ENCODE peak calls at places on chromosome 15, in eight cellular contexts. One of them, this sample, is unnamed.

GRCh38 chr15:92932946-92933649 is 33.0 kb downstream of the CHD2 start:
- DNase-seq in T-cell: no peak
- DNase-seq in ACHN: no peak
- DNase-seq in CD8-positive, alpha-beta T cell: no peak
- DNase-seq in GDM1: no peak
- DNase-seq in activated CD8-positive, alpha-beta memory T cell treated with anti-CD3 and anti-CD28 coated beads, Interleukin-2, amount 50 U/mL, for 48 hours: no peak
- DNase-seq in T-helper 9 cell: no peak
- DNase-seq in stimulated activated CD4-positive, alpha-beta T cell treated with anti-CD3 and anti-CD28 coated beads, Interleukin-1b, Interleukin-23, amount 100 ng/mL, for 1 hour: no peak
- DNase-seq in this sample: no peak

GRCh38 chr15:25892126-25892525 is 29.0 kb upstream of the ATP10A start:
- DNase-seq in GDM1: no peak
- DNase-seq in CD8-positive, alpha-beta T cell: no peak
- DNase-seq in T-helper 9 cell: no peak
- DNase-seq in activated CD8-positive, alpha-beta memory T cell treated with anti-CD3 and anti-CD28 coated beads, Interleukin-2, amount 50 U/mL, for 48 hours: no peak
- DNase-seq in stimulated activated CD4-positive, alpha-beta T cell treated with anti-CD3 and anti-CD28 coated beads, Interleukin-1b, Interleukin-23, amount 100 ng/mL, for 1 hour: no peak
- DNase-seq in ACHN: peak; percentile 45
- DNase-seq in T-cell: no peak
- DNase-seq in this sample: no peak

GRCh38 chr15:91603681-91604080 is 249.8 kb upstream of the SLCO3A1 start:
- DNase-seq in stimulated activated CD4-positive, alpha-beta T cell treated with anti-CD3 and anti-CD28 coated beads, Interleukin-1b, Interleukin-23, amount 100 ng/mL, for 1 hour: no peak
- DNase-seq in T-cell: no peak
- DNase-seq in GDM1: no peak
- DNase-seq in CD8-positive, alpha-beta T cell: no peak
- DNase-seq in ACHN: no peak
- DNase-seq in activated CD8-positive, alpha-beta memory T cell treated with anti-CD3 and anti-CD28 coated beads, Interleukin-2, amount 50 U/mL, for 48 hours: no peak
- DNase-seq in T-helper 9 cell: no peak
- DNase-seq in this sample: no peak

GRCh38 chr15:68318008-68318835 is 40.7 kb downstream of the FEM1B start:
- DNase-seq in stimulated activated CD4-positive, alpha-beta T cell treated with anti-CD3 and anti-CD28 coated beads, Interleukin-1b, Interleukin-23, amount 100 ng/mL, for 1 hour: no peak
- DNase-seq in activated CD8-positive, alpha-beta memory T cell treated with anti-CD3 and anti-CD28 coated beads, Interleukin-2, amount 50 U/mL, for 48 hours: no peak
- DNase-seq in GDM1: no peak
- DNase-seq in ACHN: no peak
- DNase-seq in T-cell: no peak
- DNase-seq in T-helper 9 cell: no peak
- DNase-seq in CD8-positive, alpha-beta T cell: no peak
- DNase-seq in this sample: no peak

GRCh38 chr15:99467338-99467720 is 98.5 kb upstream of the MEF2A start:
- DNase-seq in T-cell: no peak
- DNase-seq in CD8-positive, alpha-beta T cell: no peak
- DNase-seq in ACHN: no peak
- DNase-seq in GDM1: no peak
- DNase-seq in stimulated activated CD4-positive, alpha-beta T cell treated with anti-CD3 and anti-CD28 coated beads, Interleukin-1b, Interleukin-23, amount 100 ng/mL, for 1 hour: no peak
- DNase-seq in T-helper 9 cell: no peak
- DNase-seq in activated CD8-positive, alpha-beta memory T cell treated with anti-CD3 and anti-CD28 coated beads, Interleukin-2, amount 50 U/mL, for 48 hours: peak; percentile 33
- DNase-seq in this sample: no peak

GRCh38 chr15:82114660-82115059 is 68.8 kb upstream of the MEX3B start:
- DNase-seq in activated CD8-positive, alpha-beta memory T cell treated with anti-CD3 and anti-CD28 coated beads, Interleukin-2, amount 50 U/mL, for 48 hours: no peak
- DNase-seq in stimulated activated CD4-positive, alpha-beta T cell treated with anti-CD3 and anti-CD28 coated beads, Interleukin-1b, Interleukin-23, amount 100 ng/mL, for 1 hour: no peak
- DNase-seq in ACHN: no peak
- DNase-seq in CD8-positive, alpha-beta T cell: no peak
- DNase-seq in T-helper 9 cell: no peak
- DNase-seq in GDM1: no peak
- DNase-seq in T-cell: no peak
- DNase-seq in this sample: no peak

GRCh38 chr15:64697911-64698369 is 77.4 kb downstream of the RBPMS2 start:
- DNase-seq in ACHN: no peak
- DNase-seq in T-cell: no peak
- DNase-seq in T-helper 9 cell: no peak
- DNase-seq in activated CD8-positive, alpha-beta memory T cell treated with anti-CD3 and anti-CD28 coated beads, Interleukin-2, amount 50 U/mL, for 48 hours: peak; percentile 69
- DNase-seq in CD8-positive, alpha-beta T cell: no peak
- DNase-seq in stimulated activated CD4-positive, alpha-beta T cell treated with anti-CD3 and anti-CD28 coated beads, Interleukin-1b, Interleukin-23, amount 100 ng/mL, for 1 hour: no peak
- DNase-seq in GDM1: no peak
- DNase-seq in this sample: no peak

GRCh38 chr15:97875513-97876285 is 84.8 kb upstream of the ARRDC4 start:
- DNase-seq in GDM1: no peak
- DNase-seq in CD8-positive, alpha-beta T cell: no peak
- DNase-seq in stimulated activated CD4-positive, alpha-beta T cell treated with anti-CD3 and anti-CD28 coated beads, Interleukin-1b, Interleukin-23, amount 100 ng/mL, for 1 hour: no peak
- DNase-seq in ACHN: no peak
- DNase-seq in activated CD8-positive, alpha-beta memory T cell treated with anti-CD3 and anti-CD28 coated beads, Interleukin-2, amount 50 U/mL, for 48 hours: no peak
- DNase-seq in T-cell: no peak
- DNase-seq in T-helper 9 cell: no peak
- DNase-seq in this sample: no peak

GRCh38 chr15:67181221-67181639 is 73.2 kb downstream of the AAGAB start:
- DNase-seq in GDM1: no peak
- DNase-seq in T-helper 9 cell: no peak
- DNase-seq in T-cell: no peak
- DNase-seq in CD8-positive, alpha-beta T cell: no peak
- DNase-seq in ACHN: no peak
- DNase-seq in stimulated activated CD4-positive, alpha-beta T cell treated with anti-CD3 and anti-CD28 coated beads, Interleukin-1b, Interleukin-23, amount 100 ng/mL, for 1 hour: no peak
- DNase-seq in activated CD8-positive, alpha-beta memory T cell treated with anti-CD3 and anti-CD28 coated beads, Interleukin-2, amount 50 U/mL, for 48 hours: no peak
- DNase-seq in this sample: no peak

GRCh38 chr15:95663156-95663831 is 667.2 kb upstream of the NR2F2 start:
- DNase-seq in stimulated activated CD4-positive, alpha-beta T cell treated with anti-CD3 and anti-CD28 coated beads, Interleukin-1b, Interleukin-23, amount 100 ng/mL, for 1 hour: no peak
- DNase-seq in CD8-positive, alpha-beta T cell: no peak
- DNase-seq in GDM1: no peak
- DNase-seq in T-helper 9 cell: no peak
- DNase-seq in ACHN: no peak
- DNase-seq in T-cell: no peak
- DNase-seq in activated CD8-positive, alpha-beta memory T cell treated with anti-CD3 and anti-CD28 coated beads, Interleukin-2, amount 50 U/mL, for 48 hours: no peak
- DNase-seq in this sample: no peak

GRCh38 chr15:41501191-41501917 is 7.7 kb downstream of the ITPKA start:
- DNase-seq in activated CD8-positive, alpha-beta memory T cell treated with anti-CD3 and anti-CD28 coated beads, Interleukin-2, amount 50 U/mL, for 48 hours: peak; percentile 72
- DNase-seq in GDM1: no peak
- DNase-seq in CD8-positive, alpha-beta T cell: no peak
- DNase-seq in stimulated activated CD4-positive, alpha-beta T cell treated with anti-CD3 and anti-CD28 coated beads, Interleukin-1b, Interleukin-23, amount 100 ng/mL, for 1 hour: no peak
- DNase-seq in ACHN: peak; percentile 64
- DNase-seq in T-helper 9 cell: peak; percentile 27
- DNase-seq in T-cell: peak; percentile 28
- DNase-seq in this sample: no peak

GRCh38 chr15:27671794-27672438 is 427.2 kb downstream of the OCA2 start:
- DNase-seq in activated CD8-positive, alpha-beta memory T cell treated with anti-CD3 and anti-CD28 coated beads, Interleukin-2, amount 50 U/mL, for 48 hours: no peak
- DNase-seq in ACHN: no peak
- DNase-seq in T-cell: no peak
- DNase-seq in GDM1: no peak
- DNase-seq in T-helper 9 cell: no peak
- DNase-seq in CD8-positive, alpha-beta T cell: no peak
- DNase-seq in stimulated activated CD4-positive, alpha-beta T cell treated with anti-CD3 and anti-CD28 coated beads, Interleukin-1b, Interleukin-23, amount 100 ng/mL, for 1 hour: no peak
- DNase-seq in this sample: no peak

GRCh38 chr15:88950600-88951160 is 37.5 kb upstream of the MFGE8 start:
- DNase-seq in stimulated activated CD4-positive, alpha-beta T cell treated with anti-CD3 and anti-CD28 coated beads, Interleukin-1b, Interleukin-23, amount 100 ng/mL, for 1 hour: no peak
- DNase-seq in CD8-positive, alpha-beta T cell: no peak
- DNase-seq in ACHN: no peak
- DNase-seq in GDM1: no peak
- DNase-seq in T-helper 9 cell: no peak
- DNase-seq in activated CD8-positive, alpha-beta memory T cell treated with anti-CD3 and anti-CD28 coated beads, Interleukin-2, amount 50 U/mL, for 48 hours: no peak
- DNase-seq in T-cell: no peak
- DNase-seq in this sample: no peak

GRCh38 chr15:70426065-70426821 is 328.5 kb upstream of the TLE3 start:
- DNase-seq in T-cell: no peak
- DNase-seq in GDM1: no peak
- DNase-seq in activated CD8-positive, alpha-beta memory T cell treated with anti-CD3 and anti-CD28 coated beads, Interleukin-2, amount 50 U/mL, for 48 hours: no peak
- DNase-seq in ACHN: no peak
- DNase-seq in stimulated activated CD4-positive, alpha-beta T cell treated with anti-CD3 and anti-CD28 coated beads, Interleukin-1b, Interleukin-23, amount 100 ng/mL, for 1 hour: no peak
- DNase-seq in CD8-positive, alpha-beta T cell: no peak
- DNase-seq in T-helper 9 cell: no peak
- DNase-seq in this sample: no peak

GRCh38 chr15:68559342-68560310 is 19.2 kb upstream of the CORO2B start:
- DNase-seq in ACHN: peak; percentile 83
- DNase-seq in GDM1: peak; percentile 64
- DNase-seq in CD8-positive, alpha-beta T cell: peak; percentile 59
- DNase-seq in stimulated activated CD4-positive, alpha-beta T cell treated with anti-CD3 and anti-CD28 coated beads, Interleukin-1b, Interleukin-23, amount 100 ng/mL, for 1 hour: peak; percentile 45
- DNase-seq in T-helper 9 cell: peak; percentile 58
- DNase-seq in activated CD8-positive, alpha-beta memory T cell treated with anti-CD3 and anti-CD28 coated beads, Interleukin-2, amount 50 U/mL, for 48 hours: peak; percentile 92
- DNase-seq in T-cell: peak; percentile 70
- DNase-seq in this sample: peak; percentile 65

GRCh38 chr15:57355259-57355658 is 21.0 kb upstream of the CGNL1 start:
- DNase-seq in activated CD8-positive, alpha-beta memory T cell treated with anti-CD3 and anti-CD28 coated beads, Interleukin-2, amount 50 U/mL, for 48 hours: no peak
- DNase-seq in T-helper 9 cell: no peak
- DNase-seq in ACHN: no peak
- DNase-seq in T-cell: no peak
- DNase-seq in GDM1: no peak
- DNase-seq in stimulated activated CD4-positive, alpha-beta T cell treated with anti-CD3 and anti-CD28 coated beads, Interleukin-1b, Interleukin-23, amount 100 ng/mL, for 1 hour: no peak
- DNase-seq in CD8-positive, alpha-beta T cell: no peak
- DNase-seq in this sample: no peak

GRCh38 chr15:96416934-96417759 is 86.6 kb downstream of the NR2F2 start:
- DNase-seq in activated CD8-positive, alpha-beta memory T cell treated with anti-CD3 and anti-CD28 coated beads, Interleukin-2, amount 50 U/mL, for 48 hours: no peak
- DNase-seq in stimulated activated CD4-positive, alpha-beta T cell treated with anti-CD3 and anti-CD28 coated beads, Interleukin-1b, Interleukin-23, amount 100 ng/mL, for 1 hour: no peak
- DNase-seq in T-cell: no peak
- DNase-seq in GDM1: no peak
- DNase-seq in CD8-positive, alpha-beta T cell: no peak
- DNase-seq in ACHN: peak; percentile 41
- DNase-seq in T-helper 9 cell: no peak
- DNase-seq in this sample: no peak

GRCh38 chr15:98801234-98801561 is 152.9 kb downstream of the IGF1R start:
- DNase-seq in activated CD8-positive, alpha-beta memory T cell treated with anti-CD3 and anti-CD28 coated beads, Interleukin-2, amount 50 U/mL, for 48 hours: no peak
- DNase-seq in ACHN: no peak
- DNase-seq in T-helper 9 cell: no peak
- DNase-seq in GDM1: no peak
- DNase-seq in CD8-positive, alpha-beta T cell: no peak
- DNase-seq in stimulated activated CD4-positive, alpha-beta T cell treated with anti-CD3 and anti-CD28 coated beads, Interleukin-1b, Interleukin-23, amount 100 ng/mL, for 1 hour: no peak
- DNase-seq in T-cell: peak; percentile 7
- DNase-seq in this sample: no peak

GRCh38 chr15:38169982-38170381 is 82.7 kb upstream of the SPRED1 start:
- DNase-seq in T-helper 9 cell: no peak
- DNase-seq in ACHN: no peak
- DNase-seq in T-cell: no peak
- DNase-seq in activated CD8-positive, alpha-beta memory T cell treated with anti-CD3 and anti-CD28 coated beads, Interleukin-2, amount 50 U/mL, for 48 hours: no peak
- DNase-seq in CD8-positive, alpha-beta T cell: no peak
- DNase-seq in GDM1: no peak
- DNase-seq in stimulated activated CD4-positive, alpha-beta T cell treated with anti-CD3 and anti-CD28 coated beads, Interleukin-1b, Interleukin-23, amount 100 ng/mL, for 1 hour: no peak
- DNase-seq in this sample: no peak

GRCh38 chr15:62564889-62565288 is 399.8 kb upstream of the C2CD4B start:
- DNase-seq in T-helper 9 cell: no peak
- DNase-seq in ACHN: peak; percentile 25
- DNase-seq in activated CD8-positive, alpha-beta memory T cell treated with anti-CD3 and anti-CD28 coated beads, Interleukin-2, amount 50 U/mL, for 48 hours: no peak
- DNase-seq in CD8-positive, alpha-beta T cell: no peak
- DNase-seq in GDM1: no peak
- DNase-seq in stimulated activated CD4-positive, alpha-beta T cell treated with anti-CD3 and anti-CD28 coated beads, Interleukin-1b, Interleukin-23, amount 100 ng/mL, for 1 hour: no peak
- DNase-seq in T-cell: no peak
- DNase-seq in this sample: no peak

GRCh38 chr15:49296258-49296657 is 126.2 kb downstream of the GALK2 start:
- DNase-seq in activated CD8-positive, alpha-beta memory T cell treated with anti-CD3 and anti-CD28 coated beads, Interleukin-2, amount 50 U/mL, for 48 hours: no peak
- DNase-seq in CD8-positive, alpha-beta T cell: no peak
- DNase-seq in ACHN: no peak
- DNase-seq in stimulated activated CD4-positive, alpha-beta T cell treated with anti-CD3 and anti-CD28 coated beads, Interleukin-1b, Interleukin-23, amount 100 ng/mL, for 1 hour: no peak
- DNase-seq in T-helper 9 cell: no peak
- DNase-seq in T-cell: no peak
- DNase-seq in GDM1: no peak
- DNase-seq in this sample: no peak

GRCh38 chr15:37019479-37020433 is 80.6 kb downstream of the MEIS2 start:
- DNase-seq in GDM1: no peak
- DNase-seq in CD8-positive, alpha-beta T cell: no peak
- DNase-seq in ACHN: no peak
- DNase-seq in stimulated activated CD4-positive, alpha-beta T cell treated with anti-CD3 and anti-CD28 coated beads, Interleukin-1b, Interleukin-23, amount 100 ng/mL, for 1 hour: no peak
- DNase-seq in activated CD8-positive, alpha-beta memory T cell treated with anti-CD3 and anti-CD28 coated beads, Interleukin-2, amount 50 U/mL, for 48 hours: no peak
- DNase-seq in T-helper 9 cell: no peak
- DNase-seq in T-cell: no peak
- DNase-seq in this sample: no peak

GRCh38 chr15:43793647-43794046 is 1.5 kb downstream of the SERF2 start:
- DNase-seq in GDM1: no peak
- DNase-seq in CD8-positive, alpha-beta T cell: no peak
- DNase-seq in activated CD8-positive, alpha-beta memory T cell treated with anti-CD3 and anti-CD28 coated beads, Interleukin-2, amount 50 U/mL, for 48 hours: no peak
- DNase-seq in T-cell: no peak
- DNase-seq in ACHN: no peak
- DNase-seq in stimulated activated CD4-positive, alpha-beta T cell treated with anti-CD3 and anti-CD28 coated beads, Interleukin-1b, Interleukin-23, amount 100 ng/mL, for 1 hour: no peak
- DNase-seq in T-helper 9 cell: no peak
- DNase-seq in this sample: no peak

GRCh38 chr15:39573287-39573686 is 7.6 kb upstream of the THBS1 start:
- DNase-seq in T-cell: no peak
- DNase-seq in GDM1: no peak
- DNase-seq in activated CD8-positive, alpha-beta memory T cell treated with anti-CD3 and anti-CD28 coated beads, Interleukin-2, amount 50 U/mL, for 48 hours: no peak
- DNase-seq in ACHN: no peak
- DNase-seq in stimulated activated CD4-positive, alpha-beta T cell treated with anti-CD3 and anti-CD28 coated beads, Interleukin-1b, Interleukin-23, amount 100 ng/mL, for 1 hour: no peak
- DNase-seq in CD8-positive, alpha-beta T cell: no peak
- DNase-seq in T-helper 9 cell: no peak
- DNase-seq in this sample: no peak

GRCh38 chr15:54131410-54131809 is 153.2 kb downstream of the UNC13C start:
- DNase-seq in GDM1: no peak
- DNase-seq in activated CD8-positive, alpha-beta memory T cell treated with anti-CD3 and anti-CD28 coated beads, Interleukin-2, amount 50 U/mL, for 48 hours: no peak
- DNase-seq in ACHN: no peak
- DNase-seq in CD8-positive, alpha-beta T cell: no peak
- DNase-seq in T-cell: no peak
- DNase-seq in stimulated activated CD4-positive, alpha-beta T cell treated with anti-CD3 and anti-CD28 coated beads, Interleukin-1b, Interleukin-23, amount 100 ng/mL, for 1 hour: no peak
- DNase-seq in T-helper 9 cell: no peak
- DNase-seq in this sample: no peak

GRCh38 chr15:80309769-80310384 is 57.9 kb upstream of the CTXND1 start:
- DNase-seq in GDM1: no peak
- DNase-seq in stimulated activated CD4-positive, alpha-beta T cell treated with anti-CD3 and anti-CD28 coated beads, Interleukin-1b, Interleukin-23, amount 100 ng/mL, for 1 hour: no peak
- DNase-seq in T-cell: no peak
- DNase-seq in CD8-positive, alpha-beta T cell: no peak
- DNase-seq in activated CD8-positive, alpha-beta memory T cell treated with anti-CD3 and anti-CD28 coated beads, Interleukin-2, amount 50 U/mL, for 48 hours: no peak
- DNase-seq in T-helper 9 cell: no peak
- DNase-seq in ACHN: peak; percentile 24
- DNase-seq in this sample: no peak

GRCh38 chr15:99062226-99062625 is 42.7 kb upstream of the SYNM start:
- DNase-seq in activated CD8-positive, alpha-beta memory T cell treated with anti-CD3 and anti-CD28 coated beads, Interleukin-2, amount 50 U/mL, for 48 hours: no peak
- DNase-seq in stimulated activated CD4-positive, alpha-beta T cell treated with anti-CD3 and anti-CD28 coated beads, Interleukin-1b, Interleukin-23, amount 100 ng/mL, for 1 hour: no peak
- DNase-seq in T-cell: no peak
- DNase-seq in GDM1: no peak
- DNase-seq in CD8-positive, alpha-beta T cell: no peak
- DNase-seq in ACHN: no peak
- DNase-seq in T-helper 9 cell: no peak
- DNase-seq in this sample: no peak

GRCh38 chr15:34896183-34896582 is 73.4 kb downstream of the AQR start:
- DNase-seq in T-helper 9 cell: no peak
- DNase-seq in stimulated activated CD4-positive, alpha-beta T cell treated with anti-CD3 and anti-CD28 coated beads, Interleukin-1b, Interleukin-23, amount 100 ng/mL, for 1 hour: no peak
- DNase-seq in ACHN: no peak
- DNase-seq in GDM1: no peak
- DNase-seq in activated CD8-positive, alpha-beta memory T cell treated with anti-CD3 and anti-CD28 coated beads, Interleukin-2, amount 50 U/mL, for 48 hours: no peak
- DNase-seq in T-cell: no peak
- DNase-seq in CD8-positive, alpha-beta T cell: no peak
- DNase-seq in this sample: no peak